ENCODE peak calls at places on chromosomes 3 and 15, in nine cellular contexts. One of them, this sample, is unnamed.

GRCh38 chr15:92883643-92884458 is 16.3 kb upstream of the CHD2 start:
- DNase-seq in mammary epithelial cell: peak; percentile 53
- DNase-seq in WERI-Rb-1: no peak
- DNase-seq in GM12878: no peak
- DNase-seq in upper lobe of right lung: no peak
- DNase-seq in H9: no peak
- DNase-seq in fibroblast of mammary gland: no peak
- DNase-seq in A673: no peak
- DNase-seq in AG09319: no peak
- DNase-seq in this sample: peak; percentile 41

GRCh38 chr3:34256021-34256420 is 457.6 kb downstream of the PDCD6IP start:
- DNase-seq in mammary epithelial cell: no peak
- DNase-seq in fibroblast of mammary gland: no peak
- DNase-seq in GM12878: no peak
- DNase-seq in A673: peak; percentile 86
- DNase-seq in H9: no peak
- DNase-seq in WERI-Rb-1: no peak
- DNase-seq in upper lobe of right lung: no peak
- DNase-seq in AG09319: no peak
- DNase-seq in this sample: no peak

GRCh38 chr3:64305731-64306130 is 80.5 kb upstream of the PRICKLE2 start:
- DNase-seq in upper lobe of right lung: no peak
- DNase-seq in AG09319: no peak
- DNase-seq in H9: no peak
- DNase-seq in GM12878: no peak
- DNase-seq in mammary epithelial cell: no peak
- DNase-seq in fibroblast of mammary gland: no peak
- DNase-seq in A673: no peak
- DNase-seq in WERI-Rb-1: no peak
- DNase-seq in this sample: no peak

GRCh38 chr15:57149196-57149595 is 227.1 kb upstream of the CGNL1 start:
- DNase-seq in WERI-Rb-1: no peak
- DNase-seq in upper lobe of right lung: no peak
- DNase-seq in H9: no peak
- DNase-seq in mammary epithelial cell: peak; percentile 65
- DNase-seq in fibroblast of mammary gland: peak; percentile 65
- DNase-seq in GM12878: no peak
- DNase-seq in A673: no peak
- DNase-seq in AG09319: no peak
- DNase-seq in this sample: peak; percentile 72

GRCh38 chr3:117540583-117540982 is 831.0 kb downstream of the TUSC7 start:
- DNase-seq in upper lobe of right lung: no peak
- DNase-seq in H9: no peak
- DNase-seq in AG09319: no peak
- DNase-seq in GM12878: no peak
- DNase-seq in mammary epithelial cell: no peak
- DNase-seq in fibroblast of mammary gland: peak; percentile 50
- DNase-seq in WERI-Rb-1: no peak
- DNase-seq in A673: no peak
- DNase-seq in this sample: no peak

GRCh38 chr3:97232635-97233034 is 418.2 kb downstream of the EPHA6 start:
- DNase-seq in AG09319: no peak
- DNase-seq in mammary epithelial cell: no peak
- DNase-seq in fibroblast of mammary gland: no peak
- DNase-seq in A673: no peak
- DNase-seq in H9: no peak
- DNase-seq in upper lobe of right lung: no peak
- DNase-seq in GM12878: no peak
- DNase-seq in WERI-Rb-1: no peak
- DNase-seq in this sample: peak; percentile 75

GRCh38 chr15:39747326-39747725 is 35.3 kb downstream of the FSIP1 start:
- DNase-seq in A673: no peak
- DNase-seq in WERI-Rb-1: no peak
- DNase-seq in GM12878: no peak
- DNase-seq in mammary epithelial cell: peak; percentile 60
- DNase-seq in AG09319: no peak
- DNase-seq in fibroblast of mammary gland: peak; percentile 76
- DNase-seq in upper lobe of right lung: no peak
- DNase-seq in H9: no peak
- DNase-seq in this sample: peak; percentile 35

GRCh38 chr15:90557651-90558084 is 27.9 kb downstream of the CRTC3 start:
- DNase-seq in WERI-Rb-1: no peak
- DNase-seq in fibroblast of mammary gland: peak; percentile 80
- DNase-seq in A673: no peak
- DNase-seq in GM12878: no peak
- DNase-seq in upper lobe of right lung: no peak
- DNase-seq in H9: no peak
- DNase-seq in mammary epithelial cell: no peak
- DNase-seq in AG09319: peak; percentile 36
- DNase-seq in this sample: no peak

GRCh38 chr3:119762876-119763275 is 19.0 kb upstream of the NR1I2 start:
- DNase-seq in GM12878: no peak
- DNase-seq in H9: no peak
- DNase-seq in upper lobe of right lung: no peak
- DNase-seq in A673: no peak
- DNase-seq in AG09319: no peak
- DNase-seq in fibroblast of mammary gland: no peak
- DNase-seq in mammary epithelial cell: no peak
- DNase-seq in WERI-Rb-1: no peak
- DNase-seq in this sample: no peak

GRCh38 chr3:65836047-65836446 is 202.7 kb downstream of the MAGI1 start:
- DNase-seq in fibroblast of mammary gland: peak; percentile 63
- DNase-seq in A673: no peak
- DNase-seq in GM12878: no peak
- DNase-seq in AG09319: no peak
- DNase-seq in H9: no peak
- DNase-seq in upper lobe of right lung: no peak
- DNase-seq in WERI-Rb-1: no peak
- DNase-seq in mammary epithelial cell: peak; percentile 44
- DNase-seq in this sample: no peak

GRCh38 chr3:161117646-161118045 is 12.5 kb upstream of the B3GALNT1 start:
- DNase-seq in H9: no peak
- DNase-seq in AG09319: no peak
- DNase-seq in A673: no peak
- DNase-seq in WERI-Rb-1: no peak
- DNase-seq in mammary epithelial cell: no peak
- DNase-seq in GM12878: no peak
- DNase-seq in fibroblast of mammary gland: no peak
- DNase-seq in upper lobe of right lung: no peak
- DNase-seq in this sample: no peak

GRCh38 chr3:36075491-36075890 is 304.8 kb upstream of the STAC start:
- DNase-seq in fibroblast of mammary gland: no peak
- DNase-seq in GM12878: no peak
- DNase-seq in AG09319: no peak
- DNase-seq in upper lobe of right lung: no peak
- DNase-seq in mammary epithelial cell: peak; percentile 2
- DNase-seq in A673: no peak
- DNase-seq in H9: no peak
- DNase-seq in WERI-Rb-1: no peak
- DNase-seq in this sample: no peak

GRCh38 chr3:69161587-69162196 is 39.3 kb upstream of the LMOD3 start:
- DNase-seq in mammary epithelial cell: peak; percentile 47
- DNase-seq in fibroblast of mammary gland: peak; percentile 63
- DNase-seq in upper lobe of right lung: no peak
- DNase-seq in WERI-Rb-1: peak; percentile 9
- DNase-seq in AG09319: peak; percentile 22
- DNase-seq in A673: peak; percentile 32
- DNase-seq in GM12878: peak; percentile 25
- DNase-seq in H9: no peak
- DNase-seq in this sample: peak; percentile 65

GRCh38 chr3:38707730-38708129 is 58.2 kb upstream of the SCN5A start:
- DNase-seq in AG09319: no peak
- DNase-seq in GM12878: no peak
- DNase-seq in WERI-Rb-1: no peak
- DNase-seq in A673: no peak
- DNase-seq in H9: no peak
- DNase-seq in upper lobe of right lung: no peak
- DNase-seq in fibroblast of mammary gland: no peak
- DNase-seq in mammary epithelial cell: no peak
- DNase-seq in this sample: peak; percentile 21
- TF ChIP-seq CTCF in AG09319: peak; percentile 7
- TF ChIP-seq CTCF in GM12878: peak; percentile 40
- TF ChIP-seq CTCF in WERI-Rb-1: peak; percentile 57
- TF ChIP-seq CTCF in A673: peak; percentile 35
- TF ChIP-seq CTCF in H9: peak; percentile 70
- TF ChIP-seq CTCF in upper lobe of right lung: peak; percentile 9
- TF ChIP-seq CTCF in fibroblast of mammary gland: peak; percentile 32
- TF ChIP-seq CTCF in mammary epithelial cell: peak; percentile 64
- TF ChIP-seq CTCF in this sample: no peak

GRCh38 chr3:32147935-32148334 is 41.5 kb downstream of the GPD1L start:
- DNase-seq in fibroblast of mammary gland: no peak
- DNase-seq in upper lobe of right lung: no peak
- DNase-seq in GM12878: no peak
- DNase-seq in H9: no peak
- DNase-seq in A673: no peak
- DNase-seq in AG09319: no peak
- DNase-seq in mammary epithelial cell: no peak
- DNase-seq in WERI-Rb-1: no peak
- DNase-seq in this sample: no peak
- TF ChIP-seq CTCF in fibroblast of mammary gland: no peak
- TF ChIP-seq CTCF in upper lobe of right lung: no peak
- TF ChIP-seq CTCF in GM12878: no peak
- TF ChIP-seq CTCF in H9: no peak
- TF ChIP-seq CTCF in A673: no peak
- TF ChIP-seq CTCF in AG09319: peak; percentile 9
- TF ChIP-seq CTCF in mammary epithelial cell: no peak
- TF ChIP-seq CTCF in WERI-Rb-1: no peak
- TF ChIP-seq CTCF in this sample: no peak

GRCh38 chr3:185337231-185337816 is 25.6 kb upstream of the MAP3K13 start:
- DNase-seq in GM12878: no peak
- DNase-seq in A673: no peak
- DNase-seq in fibroblast of mammary gland: no peak
- DNase-seq in upper lobe of right lung: no peak
- DNase-seq in AG09319: no peak
- DNase-seq in mammary epithelial cell: peak; percentile 31
- DNase-seq in H9: no peak
- DNase-seq in WERI-Rb-1: no peak
- DNase-seq in this sample: peak; percentile 42
- TF ChIP-seq CTCF in GM12878: no peak
- TF ChIP-seq CTCF in A673: no peak
- TF ChIP-seq CTCF in fibroblast of mammary gland: no peak
- TF ChIP-seq CTCF in upper lobe of right lung: no peak
- TF ChIP-seq CTCF in AG09319: no peak
- TF ChIP-seq CTCF in mammary epithelial cell: no peak
- TF ChIP-seq CTCF in H9: no peak
- TF ChIP-seq CTCF in WERI-Rb-1: no peak
- TF ChIP-seq CTCF in this sample: no peak

DNA sequence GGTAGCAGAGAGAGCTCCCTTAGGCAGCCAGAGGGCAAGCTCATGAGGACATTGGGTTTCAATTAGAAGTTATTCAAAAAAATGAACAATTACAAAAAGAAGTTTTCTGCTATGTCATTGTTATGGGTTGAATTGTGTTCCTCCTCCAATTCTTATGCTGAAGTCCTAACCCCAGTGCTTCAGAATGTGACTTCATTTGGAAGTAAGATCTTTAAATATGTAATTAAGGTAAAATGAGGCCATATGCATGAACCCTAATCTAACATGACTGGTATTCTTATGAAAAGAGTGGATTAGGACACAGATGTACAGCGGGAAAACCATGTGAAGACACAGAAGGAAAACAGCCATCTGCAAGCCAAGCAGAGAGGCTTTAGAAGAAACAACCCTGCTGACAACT is 929.5 kb downstream of the EPHA3 start:
- DNase-seq in A673: no peak
- DNase-seq in fibroblast of mammary gland: no peak
- DNase-seq in AG09319: no peak
- DNase-seq in H9: no peak
- DNase-seq in upper lobe of right lung: no peak
- DNase-seq in GM12878: no peak
- DNase-seq in mammary epithelial cell: no peak
- DNase-seq in WERI-Rb-1: no peak
- DNase-seq in this sample: no peak
- TF ChIP-seq CTCF in A673: no peak
- TF ChIP-seq CTCF in fibroblast of mammary gland: no peak
- TF ChIP-seq CTCF in AG09319: no peak
- TF ChIP-seq CTCF in H9: no peak
- TF ChIP-seq CTCF in upper lobe of right lung: no peak
- TF ChIP-seq CTCF in GM12878: no peak
- TF ChIP-seq CTCF in mammary epithelial cell: no peak
- TF ChIP-seq CTCF in WERI-Rb-1: no peak
- TF ChIP-seq CTCF in this sample: no peak

DNA sequence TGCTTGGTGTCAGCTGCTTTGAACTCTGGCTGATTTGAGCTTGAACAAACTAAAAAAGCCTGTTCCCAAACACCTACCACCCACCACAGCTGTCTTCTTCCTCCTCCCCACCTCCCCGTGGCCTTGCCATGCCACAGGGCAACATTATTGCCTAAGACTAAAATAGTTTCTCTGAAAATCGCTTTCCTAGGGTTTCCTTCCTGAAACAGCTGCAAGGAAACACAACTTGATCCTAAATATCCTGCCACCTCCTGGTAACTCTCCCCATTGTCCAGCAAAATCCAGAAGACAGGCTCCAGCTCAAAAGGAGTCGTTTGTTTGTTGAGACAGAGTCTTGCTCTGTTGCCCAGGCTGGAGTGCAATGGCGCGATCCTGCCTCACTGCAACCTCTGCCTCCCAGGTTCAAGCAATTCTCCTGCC is 193.9 kb upstream of the TPM1 start:
- DNase-seq in fibroblast of mammary gland: peak; percentile 20
- DNase-seq in GM12878: no peak
- DNase-seq in AG09319: no peak
- DNase-seq in A673: no peak
- DNase-seq in WERI-Rb-1: no peak
- DNase-seq in upper lobe of right lung: no peak
- DNase-seq in mammary epithelial cell: no peak
- DNase-seq in H9: no peak
- DNase-seq in this sample: no peak
- TF ChIP-seq CTCF in fibroblast of mammary gland: peak; percentile 8
- TF ChIP-seq CTCF in GM12878: no peak
- TF ChIP-seq CTCF in AG09319: peak; percentile 25
- TF ChIP-seq CTCF in A673: no peak
- TF ChIP-seq CTCF in WERI-Rb-1: no peak
- TF ChIP-seq CTCF in upper lobe of right lung: no peak
- TF ChIP-seq CTCF in mammary epithelial cell: peak; percentile 8
- TF ChIP-seq CTCF in H9: peak; percentile 24
- TF ChIP-seq CTCF in this sample: no peak

DNA sequence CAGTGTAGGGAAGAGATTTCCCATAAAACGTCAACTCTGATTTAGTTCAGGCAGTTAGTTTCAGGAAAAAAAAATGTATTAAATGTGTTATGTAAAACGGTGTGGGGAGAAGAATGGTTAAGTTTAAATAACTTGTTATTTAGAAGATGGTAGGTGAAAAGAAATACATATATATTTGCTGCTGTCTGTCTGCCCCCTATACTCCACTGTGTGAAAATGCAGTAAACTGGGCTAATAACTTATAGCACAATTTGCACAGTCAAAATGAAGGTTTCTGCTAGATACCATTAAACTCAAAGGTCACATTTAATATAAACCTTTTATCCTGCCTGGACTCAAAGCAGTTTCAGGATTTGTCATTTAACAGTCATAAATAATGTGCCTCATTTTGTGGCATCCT is 515.0 kb downstream of the FGF12 start:
- DNase-seq in A673: no peak
- DNase-seq in upper lobe of right lung: no peak
- DNase-seq in fibroblast of mammary gland: no peak
- DNase-seq in H9: no peak
- DNase-seq in AG09319: no peak
- DNase-seq in mammary epithelial cell: no peak
- DNase-seq in WERI-Rb-1: no peak
- DNase-seq in GM12878: no peak
- DNase-seq in this sample: no peak
- TF ChIP-seq CTCF in A673: peak; percentile 51
- TF ChIP-seq CTCF in upper lobe of right lung: no peak
- TF ChIP-seq CTCF in fibroblast of mammary gland: no peak
- TF ChIP-seq CTCF in H9: peak; percentile 42
- TF ChIP-seq CTCF in AG09319: no peak
- TF ChIP-seq CTCF in mammary epithelial cell: peak; percentile 35
- TF ChIP-seq CTCF in WERI-Rb-1: no peak
- TF ChIP-seq CTCF in GM12878: peak; percentile 17
- TF ChIP-seq CTCF in this sample: no peak